ENCODE peak calls at places on chromosomes 4 and X, in ten cellular contexts. Y is GM04504; F is neural crest cell; W is stimulated activated CD4-positive, alpha-beta T cell treated with anti-CD3 and anti-CD28 coated beads, TNF-alpha, amount 100 ng/mL, for 1 hour; D is NCI-H2081; S is activated CD4-positive, alpha-beta T cell treated with anti-CD3 and anti-CD28 coated beads, Interleukin-2, amount 50 U/mL, for 1 hour; X is HepG2; E is GM23338; N is nephron progenitor cell; B is endothelial cell. A is an unnamed sample.

GRCh38 chrX:87732133-87732532 is 214.5 kb downstream of the KLHL4 start:
- DNase-seq in Y (no peak), F (no peak), W (no peak), D (no peak), S (no peak), X (no peak), E (peak; percentile 22), N (no peak), B (no peak), A (no peak)

GRCh38 chr4:112425823-112426222 is 90.2 kb downstream of the NEUROG2 start:
- DNase-seq in Y (no peak), F (no peak), W (no peak), D (no peak), S (no peak), X (no peak), E (no peak), N (no peak), B (no peak), A (no peak)

GRCh38 chrX:30570505-30570904 is 7.1 kb downstream of the TASL start:
- DNase-seq in Y (no peak), F (no peak), W (no peak), D (peak; percentile 3), S (no peak), X (peak; percentile 2), E (peak; percentile 7), N (no peak), B (no peak), A (no peak)

GRCh38 chr4:7781993-7782392 is 157.7 kb downstream of the AFAP1 start:
- DNase-seq in Y (no peak), F (no peak), W (no peak), D (no peak), S (no peak), X (no peak), E (no peak), N (no peak), B (no peak), A (no peak)

GRCh38 chr4:124432500-124432899 is 280.0 kb downstream of the ANKRD50 start:
- DNase-seq in Y (no peak), F (no peak), W (no peak), D (no peak), S (no peak), X (no peak), E (no peak), N (no peak), B (no peak), A (no peak)

GRCh38 chr4:186032259-186032658 is 36.7 kb upstream of the TLR3 start:
- DNase-seq in Y (no peak), F (no peak), W (no peak), D (no peak), S (no peak), X (no peak), E (peak; percentile 57), N (no peak), B (no peak), A (no peak)

GRCh38 chrX:44935640-44936039 is 62.7 kb downstream of the KDM6A start:
- DNase-seq in Y (no peak), F (no peak), W (no peak), D (no peak), S (no peak), X (no peak), E (peak; percentile 14), N (no peak), B (no peak), A (no peak)

GRCh38 chrX:108091878-108092291 is 307 bp downstream of the ATG4A start:
- DNase-seq in Y (no peak), F (no peak), W (no peak), D (peak; percentile 82), S (peak; percentile 8), X (no peak), E (no peak), N (no peak), B (no peak), A (no peak)

GRCh38 chrX:9466115-9466495 is 1.2 kb downstream of the TBL1X start:
- DNase-seq in Y (no peak), F (peak; percentile 4), W (no peak), D (peak; percentile 60), S (no peak), X (no peak), E (peak; percentile 41), N (peak; percentile 47), B (peak; percentile 15), A (no peak)

GRCh38 chr4:95867919-95868318 is 28.0 kb downstream of the PDHA2 start:
- DNase-seq in Y (no peak), F (no peak), W (no peak), D (peak; percentile 2), S (no peak), X (no peak), E (peak; percentile 74), N (no peak), B (no peak), A (no peak)

A was measured in SW 1271.